ENCODE peak calls at places on chromosome 11, in nine cellular contexts. Q, A, V, Y, P, N, Z, L and R are unnamed samples.

GRCh38 chr11:119512373-119512772 is 89.4 kb upstream of the THY1 start:
- DNase-seq in Q (no peak), A (no peak), V (no peak), Y (no peak), P (no peak), N (no peak), Z (no peak), L (no peak), R (no peak)

GRCh38 chr11:115164774-115165173 is 339.4 kb downstream of the CADM1 start:
- DNase-seq in Q (no peak), A (no peak), V (no peak), Y (no peak), P (no peak), N (no peak), Z (no peak), L (no peak), R (no peak)

GRCh38 chr11:102985850-102986249 is 30.3 kb upstream of the MMP13 start:
- DNase-seq in Q (no peak), A (no peak), V (no peak), Y (no peak), P (no peak), N (no peak), Z (no peak), L (no peak), R (no peak)

GRCh38 chr11:121722431-121723256 is 269.9 kb upstream of the SORL1-AS1 start:
- DNase-seq in Q (no peak), A (peak), V (peak), Y (peak), P (no peak), N (no peak), Z (no peak), L (peak), R (peak)

GRCh38 chr11:128471138-128471661 is 116.2 kb downstream of the ETS1 start:
- DNase-seq in Q (peak), A (peak), V (peak), Y (no peak), P (no peak), N (no peak), Z (peak), L (no peak), R (no peak)

GRCh38 chr11:35803115-35803514 is 140.5 kb downstream of the TRIM44 start:
- DNase-seq in Q (no peak), A (no peak), V (no peak), Y (no peak), P (no peak), N (no peak), Z (no peak), L (no peak), R (no peak)

GRCh38 chr11:67534070-67534679 is 10.9 kb upstream of the CABP2 start:
- DNase-seq in Q (no peak), A (no peak), V (no peak), Y (no peak), P (no peak), N (no peak), Z (no peak), L (no peak), R (no peak)

GRCh38 chr11:17413414-17414316 is 25.2 kb upstream of the KCNJ11 start:
- DNase-seq in Q (no peak), A (peak), V (no peak), Y (no peak), P (no peak), N (no peak), Z (no peak), L (no peak), R (no peak)

GRCh38 chr11:125165111-125165663 is 636 bp downstream of the PKNOX2 start:
- DNase-seq in Q (peak), A (no peak), V (peak), Y (no peak), P (no peak), N (no peak), Z (peak), L (no peak), R (no peak)

GRCh38 chr11:130725417-130726233 is 190.7 kb downstream of the SNX19 start:
- DNase-seq in Q (no peak), A (no peak), V (no peak), Y (no peak), P (no peak), N (no peak), Z (no peak), L (no peak), R (no peak)

GRCh38 chr11:86246293-86246675 is 1.7 kb downstream of the EED start:
- DNase-seq in Q (no peak), A (no peak), V (no peak), Y (no peak), P (no peak), N (no peak), Z (no peak), L (no peak), R (no peak)